ENCODE peak calls at places on chromosome 17, in nine cellular contexts. W is astrocyte of the spinal cord, V is psoas muscle, A is left lung, S is tibial artery, E is mammary epithelial cell, K is dorsolateral prefrontal cortex, M is stomach, T is WERI-Rb-1. N is an unnamed sample.

GRCh38 chr17:38341035-38341721 is 2.6 kb downstream of the GPR179 start:
- DNase-seq in W (peak), V (peak), A (no peak), S (no peak), E (no peak), K (peak), M (peak), T (no peak), N (no peak)

GRCh38 chr17:54408741-54409140 is 491.9 kb upstream of the TOM1L1 start:
- DNase-seq in W (no peak), V (no peak), A (no peak), S (no peak), E (peak), K (peak), M (no peak), T (no peak), N (no peak)

GRCh38 chr17:76254275-76254674 is 10.9 kb upstream of the UBALD2 start:
- DNase-seq in W (no peak), V (no peak), A (no peak), S (peak), E (no peak), K (no peak), M (no peak), T (no peak), N (no peak)

GRCh38 chr17:67810464-67810863 is 14.8 kb upstream of the BPTF start:
- DNase-seq in W (no peak), V (no peak), A (no peak), S (no peak), E (no peak), K (no peak), M (no peak), T (no peak), N (no peak)

GRCh38 chr17:71516149-71516548 is 604.7 kb upstream of the SOX9 start:
- DNase-seq in W (no peak), V (no peak), A (no peak), S (no peak), E (no peak), K (no peak), M (no peak), T (no peak), N (no peak)

GRCh38 chr17:77569846-77570564 is 388.5 kb upstream of the TNRC6C start:
- DNase-seq in W (no peak), V (no peak), A (peak), S (peak), E (no peak), K (no peak), M (no peak), T (no peak), N (no peak)

GRCh38 chr17:57735707-57736106 is 9.4 kb downstream of the CCDC182 start:
- DNase-seq in W (no peak), V (no peak), A (no peak), S (no peak), E (peak), K (no peak), M (no peak), T (peak), N (no peak)

GRCh38 chr17:50550661-50551432 is 3.9 kb downstream of the SPATA20 start:
- DNase-seq in W (peak), V (peak), A (peak), S (peak), E (no peak), K (peak), M (peak), T (peak), N (no peak)

GRCh38 chr17:44924107-44924544 is 8.8 kb upstream of the GFAP start:
- DNase-seq in W (no peak), V (no peak), A (peak), S (peak), E (no peak), K (peak), M (no peak), T (peak), N (no peak)

GRCh38 chr17:10754109-10754508 is 24.3 kb upstream of the TMEM220 start:
- DNase-seq in W (no peak), V (peak), A (no peak), S (no peak), E (no peak), K (no peak), M (peak), T (peak), N (no peak)

GRCh38 chr17:6713130-6713917 is at the start of gene SLC13A5:
- DNase-seq in W (no peak), V (peak), A (no peak), S (no peak), E (peak), K (no peak), M (no peak), T (peak), N (no peak)
- H3K4me3 ChIP-seq in W (peak), V (peak), A (no peak), S (peak), E (no peak), K (peak), M (peak), T (peak), N (peak)

GRCh38 chr17:1487939-1488825 is 4.3 kb downstream of the MYO1C start:
- DNase-seq in W (peak), V (peak), A (peak), S (peak), E (peak), K (peak), M (peak), T (no peak), N (no peak)
- H3K4me3 ChIP-seq in W (peak), V (peak), A (peak), S (peak), E (no peak), K (peak), M (peak), T (no peak), N (peak)

DNA sequence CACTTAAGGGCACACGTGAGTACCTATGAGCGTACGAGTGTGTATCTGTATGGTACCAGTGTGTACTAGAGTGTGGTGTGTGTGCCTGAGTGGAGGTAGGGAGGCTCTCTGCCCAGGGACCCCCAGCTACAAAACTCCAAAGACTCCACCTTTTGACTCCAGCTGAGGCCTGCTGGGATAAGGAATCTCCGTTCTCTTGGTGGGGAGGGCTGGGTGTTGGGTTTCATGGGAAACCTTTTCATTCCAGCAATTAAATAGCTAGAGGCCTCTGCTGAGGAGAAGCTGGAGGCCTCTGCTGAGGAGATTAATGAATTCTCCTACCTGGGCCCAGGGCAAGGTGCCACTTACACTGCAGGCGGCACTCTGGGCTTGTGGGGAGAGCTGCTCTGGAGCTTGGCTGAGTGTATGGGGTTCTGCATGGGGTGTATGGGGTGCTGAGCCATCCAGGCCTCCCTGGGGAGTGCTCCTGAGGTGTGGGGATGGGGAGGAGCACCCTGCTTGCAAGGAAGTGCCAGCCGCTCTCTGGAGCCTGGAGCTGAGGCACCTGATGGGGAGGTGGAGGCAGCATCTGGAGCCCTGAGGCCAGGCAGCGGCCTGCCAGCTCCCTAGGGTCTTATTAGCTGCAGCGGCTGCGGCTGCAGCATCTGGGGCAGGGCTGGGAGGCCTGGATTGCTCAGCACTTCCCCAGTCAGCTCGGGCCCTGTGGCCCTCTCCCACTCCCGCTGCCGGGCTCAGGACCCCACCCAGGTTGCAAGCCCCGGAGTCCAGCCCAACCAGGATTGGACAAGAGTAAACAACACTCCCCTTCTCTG is 4.6 kb downstream of the ANKRD13B start:
- DNase-seq in W (no peak), V (no peak), A (no peak), S (peak), E (no peak), K (no peak), M (no peak), T (no peak), N (no peak)
- H3K4me3 ChIP-seq in W (no peak), V (no peak), A (no peak), S (no peak), E (no peak), K (no peak), M (no peak), T (no peak), N (no peak)

GRCh38 chr17:48915459-48916282 is 7.5 kb downstream of the UBE2Z start:
- DNase-seq in W (peak), V (peak), A (peak), S (no peak), E (peak), K (no peak), M (peak), T (no peak), N (no peak)
- H3K4me3 ChIP-seq in W (no peak), V (no peak), A (no peak), S (no peak), E (no peak), K (no peak), M (no peak), T (no peak), N (no peak)

GRCh38 chr17:39566092-39566491 is 41.6 kb downstream of the NEUROD2 start:
- DNase-seq in W (no peak), V (no peak), A (no peak), S (no peak), E (no peak), K (no peak), M (no peak), T (no peak), N (no peak)

GRCh38 chr17:39568710-39569109 is 39.0 kb downstream of the NEUROD2 start:
- DNase-seq in W (no peak), V (no peak), A (no peak), S (no peak), E (no peak), K (no peak), M (no peak), T (no peak), N (no peak)

GRCh38 chr17:39563476-39563875 is 44.2 kb downstream of the NEUROD2 start:
- DNase-seq in W (peak), V (no peak), A (no peak), S (no peak), E (no peak), K (peak), M (no peak), T (peak), N (no peak)

DNA sequence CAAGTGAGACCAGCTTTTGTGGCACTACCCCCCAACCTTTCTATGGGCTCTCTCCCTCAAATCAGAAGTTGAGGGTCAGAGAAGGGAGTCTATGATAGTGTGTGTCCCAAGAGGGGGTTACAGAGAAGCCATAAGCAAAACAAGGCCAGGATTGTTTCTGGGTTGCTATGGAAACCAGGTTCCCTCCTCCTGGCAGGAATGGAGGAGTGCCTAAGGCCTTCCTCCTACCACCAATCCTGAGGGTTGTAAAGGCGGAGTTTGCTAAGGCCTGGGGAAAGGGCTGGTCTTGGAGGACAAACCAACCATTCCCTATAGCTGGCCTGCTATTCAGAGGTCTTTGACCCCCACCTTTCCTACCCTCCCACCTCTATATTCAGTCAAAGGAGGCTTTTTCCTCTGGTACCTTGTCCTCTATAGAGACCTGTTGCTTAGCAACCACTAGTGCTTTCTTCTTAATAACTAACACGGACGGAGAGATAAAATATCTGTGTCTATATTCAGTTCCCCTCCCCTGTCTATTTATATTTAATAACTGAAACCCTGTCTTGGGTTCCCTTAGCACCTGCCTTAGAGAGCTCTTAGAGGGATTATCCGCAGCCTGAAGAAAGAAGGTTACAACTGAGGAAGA is 43.4 kb downstream of the NEUROD2 start:
- DNase-seq in W (no peak), V (no peak), A (no peak), S (no peak), E (no peak), K (no peak), M (no peak), T (no peak), N (no peak)
- H3K4me3 ChIP-seq in W (no peak), V (no peak), A (no peak), S (no peak), E (no peak), K (no peak), M (no peak), T (no peak), N (no peak)

GRCh38 chr17:39701784-39702422 is 2.0 kb downstream of the ERBB2 start:
- DNase-seq in W (no peak), V (no peak), A (no peak), S (no peak), E (no peak), K (no peak), M (no peak), T (no peak), N (no peak)

GRCh38 chr17:39697961-39698360 is 1.9 kb upstream of the ERBB2 start:
- DNase-seq in W (no peak), V (no peak), A (no peak), S (no peak), E (no peak), K (no peak), M (no peak), T (no peak), N (no peak)

GRCh38 chr17:39701012-39701783 is 1.3 kb downstream of the ERBB2 start:
- DNase-seq in W (no peak), V (no peak), A (no peak), S (no peak), E (no peak), K (no peak), M (peak), T (no peak), N (no peak)

GRCh38 chr17:39700148-39700987 is 504 bp downstream of the ERBB2 start:
- DNase-seq in W (peak), V (no peak), A (no peak), S (peak), E (peak), K (no peak), M (no peak), T (no peak), N (no peak)

GRCh38 chr17:39699818-39700147 is at the start of gene ERBB2:
- DNase-seq in W (peak), V (peak), A (peak), S (peak), E (peak), K (no peak), M (peak), T (no peak), N (no peak)
- H3K4me3 ChIP-seq in W (peak), V (peak), A (peak), S (peak), E (peak), K (peak), M (peak), T (no peak), N (no peak)

DNA sequence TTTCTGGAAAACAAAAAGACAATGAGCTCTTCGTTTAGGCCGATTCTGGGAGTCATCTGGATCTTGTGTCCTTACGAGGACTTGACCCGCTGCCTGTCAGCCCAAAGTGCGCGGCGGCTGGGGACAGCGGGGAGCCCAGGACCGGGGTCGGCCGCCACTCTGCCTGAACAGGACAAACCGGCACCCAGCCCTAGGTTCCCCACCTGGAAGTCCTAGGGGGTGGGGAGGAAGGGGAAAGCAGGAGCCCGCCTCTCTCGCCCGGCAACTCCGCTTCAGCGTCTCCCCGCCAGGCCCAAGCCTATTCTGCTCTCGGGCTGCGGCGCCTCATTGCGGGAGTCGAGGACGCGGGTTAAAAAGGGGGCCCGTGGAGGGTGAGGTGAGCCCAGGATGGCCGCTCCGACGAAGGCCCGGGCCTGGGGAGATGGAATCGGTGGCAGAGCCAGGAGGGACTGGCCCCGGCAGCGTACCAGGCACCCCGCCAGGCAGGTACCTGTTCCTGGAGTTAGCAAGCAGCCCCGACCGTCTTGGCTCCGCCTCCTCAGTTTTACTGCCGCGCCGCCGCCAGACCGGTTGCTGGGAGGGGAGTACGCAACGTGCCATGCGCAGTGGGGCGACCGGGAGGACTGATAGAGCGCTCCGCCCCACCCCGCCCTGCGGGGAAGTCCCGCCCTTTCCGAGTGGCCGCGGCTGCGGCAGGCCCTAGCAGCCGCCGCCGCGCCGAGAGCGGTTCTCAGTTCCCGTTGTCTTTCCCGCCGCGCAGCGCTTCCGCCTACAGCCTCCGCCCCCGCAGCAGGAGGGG is at the start of gene STRADA:
- DNase-seq in W (peak), V (peak), A (peak), S (peak), E (peak), K (peak), M (peak), T (peak), N (peak)
- H3K4me3 ChIP-seq in W (peak), V (peak), A (peak), S (peak), E (peak), K (peak), M (peak), T (peak), N (peak)

DNA sequence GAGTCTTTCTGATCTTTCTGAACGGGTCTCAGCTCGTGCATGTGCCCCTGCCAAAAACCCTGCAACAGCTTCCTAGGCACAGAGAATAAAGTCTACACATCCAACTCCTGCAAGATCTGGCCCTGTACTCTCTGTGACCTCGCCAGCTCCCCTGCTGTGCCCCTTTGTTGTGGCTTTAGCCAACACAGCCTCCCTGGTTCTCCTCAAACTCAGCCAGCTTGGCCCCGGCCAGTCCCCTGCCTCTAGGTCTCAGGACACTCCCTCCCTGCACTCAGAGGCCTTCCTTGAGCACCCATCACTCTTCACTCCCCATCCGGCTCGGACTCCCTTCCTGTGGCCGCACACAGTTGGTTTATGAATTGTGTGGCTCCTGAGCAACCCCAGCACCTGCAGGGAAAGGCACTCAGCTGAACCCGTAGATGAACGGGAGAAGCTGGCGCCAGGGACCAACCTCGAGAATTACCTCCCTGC is 1.4 kb downstream of the CEP131 start:
- DNase-seq in W (no peak), V (no peak), A (no peak), S (no peak), E (no peak), K (no peak), M (no peak), T (no peak), N (no peak)
- H3K4me3 ChIP-seq in W (no peak), V (peak), A (no peak), S (no peak), E (no peak), K (peak), M (peak), T (peak), N (no peak)